ENCODE peak calls at places on chromosomes 16 and 17, in four cellular contexts. U is HepG2, H is H1, J is K562. Y is an unnamed sample.

GRCh38 chr16:20818929-20819585 is 12.7 kb downstream of the REXO5 start:
- DNase-seq in U (no peak), J (no peak), H (no peak), Y (no peak)

GRCh38 chr17:78769200-78769773 is 12.8 kb downstream of the CYTH1 start:
- DNase-seq in J (no peak), U (no peak), H (no peak), Y (no peak)

GRCh38 chr16:69890114-69890890 is 60.8 kb upstream of the CLEC18A start:
- DNase-seq in U (no peak), H (no peak), J (no peak), Y (peak; percentile 82)

GRCh38 chr16:72743011-72743761 is 304.7 kb downstream of the ZFHX3 start:
- DNase-seq in J (no peak), U (no peak), H (no peak), Y (no peak)

GRCh38 chr16:21986692-21987246 is 14.1 kb downstream of the PDZD9 start:
- DNase-seq in J (no peak), H (no peak), U (no peak), Y (no peak)

GRCh38 chr17:82892869-82893565 is 53.2 kb upstream of the ZNF750 start:
- DNase-seq in U (no peak), J (no peak), H (no peak), Y (peak; percentile 47)

GRCh38 chr17:49851387-49852291 is 3.8 kb upstream of the TAC4 start:
- DNase-seq in U (peak; percentile 56), J (peak; percentile 84), H (peak; percentile 95), Y (peak; percentile 73)

GRCh38 chr16:19876501-19877059 is 8.1 kb downstream of the GPRC5B start:
- DNase-seq in U (no peak), H (no peak), J (no peak), Y (no peak)

GRCh38 chr17:76753061-76753961 is 15.4 kb downstream of the MFSD11 start:
- DNase-seq in U (no peak), H (no peak), J (no peak), Y (no peak)

GRCh38 chr16:91484-91883 is 13.5 kb downstream of the MPG start:
- DNase-seq in J (no peak), U (no peak), H (no peak), Y (no peak)

GRCh38 chr16:78045865-78046581 is 23.7 kb downstream of the CLEC3A start:
- DNase-seq in U (peak; percentile 59), H (peak; percentile 97), J (peak; percentile 59), Y (peak; percentile 61)

GRCh38 chr16:19245326-19245925 is 40.1 kb upstream of the CLEC19A start:
- DNase-seq in J (no peak), H (no peak), U (no peak), Y (no peak)

GRCh38 chr16:53207810-53208752 is 153.3 kb downstream of the CHD9 start:
- DNase-seq in J (peak; percentile 63), U (peak; percentile 72), H (peak; percentile 53), Y (peak; percentile 88)

GRCh38 chr16:73713817-73714495 is 582.7 kb upstream of the PSMD7 start:
- DNase-seq in H (peak; percentile 78), U (peak; percentile 42), J (peak; percentile 42), Y (no peak)

GRCh38 chr17:43962479-43962878 is 8.7 kb upstream of the PYY start:
- DNase-seq in U (no peak), H (no peak), J (no peak), Y (no peak)

GRCh38 chr16:19348578-19349315 is 63.2 kb downstream of the CLEC19A start:
- DNase-seq in H (peak; percentile 66), J (no peak), U (no peak), Y (no peak)

GRCh38 chr17:83190601-83191387 is 111.4 kb downstream of the METRNL start:
- DNase-seq in J (no peak), H (no peak), U (no peak), Y (no peak)

GRCh38 chr16:76459111-76459510 is 181.9 kb downstream of the CNTNAP4 start:
- DNase-seq in H (no peak), U (no peak), J (no peak), Y (no peak)

GRCh38 chr16:84643180-84643583 is 5.1 kb upstream of the KLHL36 start:
- DNase-seq in H (no peak), J (no peak), U (peak; percentile 35), Y (no peak)

GRCh38 chr17:75557075-75557851 is 30.3 kb upstream of the MYO15B start:
- DNase-seq in U (peak; percentile 98), H (no peak), J (peak; percentile 82), Y (no peak)

GRCh38 chr16:67514382-67514828 is 14.2 kb upstream of the RIPOR1 start:
- DNase-seq in H (peak; percentile 69), U (peak; percentile 87), J (peak; percentile 57), Y (peak; percentile 66)

GRCh38 chr17:38747385-38748328 is 479 bp downstream of the PCGF2 start:
- DNase-seq in J (peak; percentile 89), H (peak; percentile 76), U (no peak), Y (no peak)

GRCh38 chr16:19411298-19411697 is 6.4 kb upstream of the TMC5 start:
- DNase-seq in U (no peak), H (no peak), J (no peak), Y (no peak)

GRCh38 chr17:4333041-4333440 is 33.4 kb downstream of the UBE2G1 start:
- DNase-seq in J (no peak), H (no peak), U (no peak), Y (no peak)

GRCh38 chr17:61317779-61318178 is 81.9 kb upstream of the TBX2 start:
- DNase-seq in U (no peak), H (no peak), J (no peak), Y (no peak)

GRCh38 chr17:50426814-50427787 is 1.1 kb downstream of the ACSF2 start:
- DNase-seq in H (peak; percentile 66), U (peak; percentile 78), J (peak; percentile 59), Y (peak; percentile 45)

GRCh38 chr16:21302898-21303528 is 24.9 kb upstream of the CRYM start:
- DNase-seq in H (no peak), J (peak; percentile 23), U (no peak), Y (no peak)

GRCh38 chr16:75250089-75250808 is 1.2 kb downstream of the BCAR1 start:
- DNase-seq in H (no peak), J (no peak), U (no peak), Y (no peak)

GRCh38 chr17:22718689-22719088 is 1026.4 kb downstream of the KCNJ18 start:
- DNase-seq in U (no peak), H (no peak), J (no peak), Y (no peak)

GRCh38 chr17:72110953-72111339 is 9.9 kb upstream of the SOX9 start:
- DNase-seq in H (no peak), U (no peak), J (no peak), Y (no peak)

GRCh38 chr17:6756425-6757012 is 673 bp downstream of the XAF1 start:
- DNase-seq in U (no peak), J (no peak), H (no peak), Y (no peak)

GRCh38 chr17:6753565-6753964 is 2.3 kb upstream of the XAF1 start:
- DNase-seq in J (no peak), H (no peak), U (no peak), Y (peak; percentile 74)

GRCh38 chr17:6753006-6753445 is 2.8 kb upstream of the XAF1 start:
- DNase-seq in U (peak; percentile 11), H (no peak), J (no peak), Y (peak; percentile 87)

GRCh38 chr17:6755731-6756184 is at the start of gene XAF1:
- DNase-seq in J (no peak), H (no peak), U (no peak), Y (peak; percentile 78)

DNA sequence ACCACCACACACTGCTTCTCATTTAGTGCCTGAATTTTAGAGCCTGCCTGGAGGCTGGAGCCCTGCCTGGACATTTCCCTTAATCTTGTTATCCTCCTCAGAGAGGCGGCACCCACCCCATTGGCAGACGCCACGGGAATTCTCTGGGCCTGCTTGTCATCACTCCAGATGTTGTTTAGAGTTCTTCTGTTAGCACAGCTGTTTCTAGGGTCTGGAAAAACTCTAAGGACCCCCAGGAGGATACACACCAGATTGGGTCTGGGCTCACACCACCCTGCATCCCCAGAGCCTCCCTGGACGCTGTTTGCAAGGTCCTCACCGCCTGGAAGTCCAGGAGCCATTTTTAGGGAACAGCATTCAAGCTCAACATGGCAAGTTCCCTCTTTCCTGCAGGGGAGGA is 565 bp upstream of the XAF1 start:
- DNase-seq in J (no peak), U (no peak), H (no peak), Y (no peak)
- H2AFZ ChIP-seq in J (peak overlapping the region; percentile 45), U (peak overlapping the region; percentile 65), H (no peak overlapping the region), Y (peak overlapping the region; percentile 99)

GRCh38 chr16:54935411-54936085 is 4.9 kb downstream of the IRX5 start:
- DNase-seq in U (no peak), J (no peak), H (no peak), Y (peak; percentile 11)

GRCh38 chr16:54933281-54934150 is 2.9 kb downstream of the IRX5 start:
- DNase-seq in J (no peak), U (no peak), H (peak; percentile 74), Y (no peak)

GRCh38 chr16:54936086-54936978 is 5.7 kb downstream of the IRX5 start:
- DNase-seq in H (peak; percentile 73), J (no peak), U (no peak), Y (peak; percentile 14)

GRCh38 chr16:54932737-54933254 is 2.1 kb downstream of the IRX5 start:
- DNase-seq in U (no peak), J (no peak), H (peak; percentile 73), Y (no peak)

DNA sequence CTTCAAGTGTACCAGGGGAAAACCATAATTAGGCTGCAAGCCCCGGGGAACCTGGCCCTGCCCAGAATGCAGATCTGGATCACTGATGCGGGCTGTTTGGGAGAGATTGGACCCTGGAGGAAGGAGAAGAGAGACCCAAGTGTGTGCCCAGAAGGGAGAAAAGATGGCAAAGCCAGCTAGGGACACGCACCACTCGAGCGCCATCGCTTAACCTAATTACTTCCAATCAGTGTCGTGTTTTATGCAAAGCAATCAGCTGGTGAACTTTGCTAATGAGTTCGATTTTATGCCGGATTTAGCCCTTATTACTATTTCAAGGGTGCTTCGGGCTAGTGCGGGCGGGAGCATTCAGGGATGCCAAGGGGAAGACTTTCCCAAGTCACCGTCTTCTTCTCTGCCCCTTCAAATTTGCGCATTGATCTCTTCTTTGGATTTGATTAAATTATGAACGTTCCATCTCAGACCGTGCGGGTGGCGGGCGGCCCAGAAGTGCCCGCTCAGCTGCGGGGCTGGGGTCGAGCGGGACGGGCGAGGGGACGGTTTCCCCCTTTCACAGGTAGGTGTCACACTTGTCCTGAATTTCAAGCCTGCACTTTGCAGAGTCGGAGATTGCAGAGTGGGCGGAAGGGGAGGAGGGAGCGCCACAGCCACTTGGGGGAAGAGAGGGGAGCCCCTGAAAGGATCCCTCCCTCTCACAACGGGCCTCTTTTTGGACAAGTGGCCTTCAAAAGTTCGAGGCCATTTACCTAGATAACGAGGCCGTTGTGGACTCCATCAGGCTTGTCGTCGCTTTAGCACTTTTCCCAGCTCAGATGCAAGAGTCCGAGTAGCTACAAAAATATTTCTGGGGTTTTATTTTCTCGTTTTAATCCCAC is 4.1 kb downstream of the IRX5 start:
- DNase-seq in H (peak; percentile 75), J (no peak), U (no peak), Y (peak; percentile 11)
- TF ChIP-seq JUN in H (no peak), J (no peak), U (no peak), Y (no peak)

GRCh38 chr17:14833201-14833773 is 431.8 kb downstream of the PMP22 start:
- DNase-seq in U (no peak), J (no peak), H (no peak), Y (no peak)
- H2AFZ ChIP-seq in U (no peak overlapping the region), J (no peak overlapping the region), H (no peak overlapping the region), Y (no peak overlapping the region)

GRCh38 chr17:42680331-42680808 is 1.3 kb downstream of the CCR10 start:
- DNase-seq in U (no peak), H (no peak), J (peak; percentile 68), Y (no peak)
- TF ChIP-seq JUN in U (no peak), H (no peak), J (no peak), Y (no peak)

Y was measured in endothelial cell of umbilical vein.